ENCODE peak calls at places on chromosome 1, in five cellular contexts. E is A549, F is K562, A is HL-60, V is Panc1. D is an unnamed sample.

GRCh38 chr1:115929846-115930245 is 46.5 kb upstream of the SLC22A15 start:
- DNase-seq in E (no peak), F (no peak), A (no peak), V (no peak), D (no peak)

GRCh38 chr1:232853994-232854532 is 48.8 kb downstream of the MAP10 start:
- DNase-seq in E (no peak), F (no peak), A (no peak), V (no peak), D (no peak)

GRCh38 chr1:201019321-201019977 is 4.1 kb downstream of the KIF21B start:
- DNase-seq in E (peak), F (peak), A (peak), V (no peak), D (no peak)

GRCh38 chr1:156589546-156589945 is 2.0 kb upstream of the NAXE start:
- DNase-seq in E (no peak), F (no peak), A (no peak), V (no peak), D (no peak)

GRCh38 chr1:96306809-96307208 is 414.8 kb upstream of the PTBP2 start:
- DNase-seq in E (no peak), F (no peak), A (no peak), V (no peak), D (no peak)

GRCh38 chr1:90486134-90486824 is 230.8 kb downstream of the BARHL2 start:
- DNase-seq in E (no peak), F (no peak), A (no peak), V (no peak), D (no peak)

GRCh38 chr1:35569956-35570355 is 3.2 kb upstream of the TFAP2E start:
- DNase-seq in E (no peak), F (no peak), A (no peak), V (no peak), D (no peak)

GRCh38 chr1:90391116-90391515 is 326.0 kb downstream of the BARHL2 start:
- DNase-seq in E (no peak), F (no peak), A (no peak), V (no peak), D (no peak)

GRCh38 chr1:26787706-26788514 is at the start of gene PIGV:
- DNase-seq in E (peak), F (peak), A (peak), V (no peak), D (peak)

GRCh38 chr1:19260211-19261138 is 8.9 kb downstream of the MRTO4 start:
- DNase-seq in E (peak), F (no peak), A (no peak), V (no peak), D (no peak)

GRCh38 chr1:33256701-33257387 is 552 bp downstream of the ZNF362 start:
- DNase-seq in E (peak), F (peak), A (peak), V (peak), D (peak)

GRCh38 chr1:168032048-168032447 is 95.2 kb upstream of the MPC2 start:
- DNase-seq in E (no peak), F (no peak), A (no peak), V (no peak), D (no peak)

GRCh38 chr1:176205322-176205914 is 1.7 kb downstream of the COP1 start:
- DNase-seq in E (no peak), F (no peak), A (no peak), V (no peak), D (no peak)

GRCh38 chr1:116497660-116498059 is 73.2 kb downstream of the CD58 start:
- DNase-seq in E (no peak), F (no peak), A (no peak), V (no peak), D (no peak)

GRCh38 chr1:71634159-71634558 is 553.3 kb upstream of the ZRANB2 start:
- DNase-seq in E (no peak), F (no peak), A (no peak), V (no peak), D (no peak)

GRCh38 chr1:26471498-26472329 is 526 bp upstream of the HMGN2 start:
- DNase-seq in E (peak), F (peak), A (peak), V (peak), D (peak)

GRCh38 chr1:175514309-175515001 is 228.9 kb downstream of the TNR start:
- DNase-seq in E (no peak), F (no peak), A (no peak), V (no peak), D (no peak)

GRCh38 chr1:70361727-70362413 is 7.3 kb upstream of the ANKRD13C start:
- DNase-seq in E (peak), F (no peak), A (no peak), V (no peak), D (peak)

GRCh38 chr1:33342041-33342723 is 21.3 kb upstream of the A3GALT2 start:
- DNase-seq in E (peak), F (no peak), A (no peak), V (peak), D (peak)

GRCh38 chr1:30852026-30852425 is 56.5 kb downstream of the SDC3 start:
- DNase-seq in E (peak), F (no peak), A (no peak), V (no peak), D (no peak)

GRCh38 chr1:68331117-68331865 is 99.0 kb upstream of the WLS start:
- DNase-seq in E (no peak), F (no peak), A (no peak), V (no peak), D (no peak)

GRCh38 chr1:200363200-200363933 is 46.5 kb downstream of the ZNF281 start:
- DNase-seq in E (no peak), F (no peak), A (peak), V (no peak), D (no peak)

GRCh38 chr1:24275510-24275909 is 43.6 kb upstream of the GRHL3 start:
- DNase-seq in E (no peak), F (no peak), A (no peak), V (no peak), D (no peak)

GRCh38 chr1:3676581-3677410 is 24.5 kb downstream of the TP73 start:
- DNase-seq in E (no peak), F (no peak), A (peak), V (no peak), D (no peak)

GRCh38 chr1:21574464-21575151 is 65.4 kb downstream of the ALPL start:
- DNase-seq in E (no peak), F (peak), A (no peak), V (no peak), D (peak)

GRCh38 chr1:174158767-174159252 is 510 bp upstream of the RABGAP1L start:
- DNase-seq in E (no peak), F (no peak), A (no peak), V (no peak), D (no peak)

GRCh38 chr1:202207292-202207691 is 13.7 kb downstream of the LGR6 start:
- DNase-seq in E (peak), F (no peak), A (no peak), V (no peak), D (peak)

GRCh38 chr1:11307837-11308236 is 34.8 kb downstream of the UBIAD1 start:
- DNase-seq in E (no peak), F (no peak), A (no peak), V (no peak), D (no peak)

GRCh38 chr1:10339815-10340214 is 59.0 kb upstream of the PGD start:
- DNase-seq in E (peak), F (peak), A (no peak), V (no peak), D (peak)

GRCh38 chr1:208203127-208203847 is 40.9 kb downstream of the PLXNA2 start:
- DNase-seq in E (peak), F (no peak), A (no peak), V (no peak), D (no peak)

GRCh38 chr1:182599339-182599738 is 4.8 kb downstream of the RGS16 start:
- DNase-seq in E (no peak), F (peak), A (no peak), V (no peak), D (peak)

GRCh38 chr1:173507847-173508209 is 30.7 kb downstream of the PRDX6 start:
- DNase-seq in E (no peak), F (no peak), A (no peak), V (peak), D (peak)

GRCh38 chr1:211553549-211553948 is 25.4 kb downstream of the SLC30A1 start:
- DNase-seq in E (no peak), F (no peak), A (no peak), V (no peak), D (no peak)

GRCh38 chr1:211547710-211548109 is 31.3 kb downstream of the SLC30A1 start:
- DNase-seq in E (no peak), F (no peak), A (no peak), V (no peak), D (no peak)

GRCh38 chr1:211548321-211549091 is 30.5 kb downstream of the SLC30A1 start:
- DNase-seq in E (no peak), F (peak), A (no peak), V (no peak), D (peak)

GRCh38 chr1:211549092-211549749 is 29.7 kb downstream of the SLC30A1 start:
- DNase-seq in E (no peak), F (no peak), A (no peak), V (no peak), D (no peak)

DNA sequence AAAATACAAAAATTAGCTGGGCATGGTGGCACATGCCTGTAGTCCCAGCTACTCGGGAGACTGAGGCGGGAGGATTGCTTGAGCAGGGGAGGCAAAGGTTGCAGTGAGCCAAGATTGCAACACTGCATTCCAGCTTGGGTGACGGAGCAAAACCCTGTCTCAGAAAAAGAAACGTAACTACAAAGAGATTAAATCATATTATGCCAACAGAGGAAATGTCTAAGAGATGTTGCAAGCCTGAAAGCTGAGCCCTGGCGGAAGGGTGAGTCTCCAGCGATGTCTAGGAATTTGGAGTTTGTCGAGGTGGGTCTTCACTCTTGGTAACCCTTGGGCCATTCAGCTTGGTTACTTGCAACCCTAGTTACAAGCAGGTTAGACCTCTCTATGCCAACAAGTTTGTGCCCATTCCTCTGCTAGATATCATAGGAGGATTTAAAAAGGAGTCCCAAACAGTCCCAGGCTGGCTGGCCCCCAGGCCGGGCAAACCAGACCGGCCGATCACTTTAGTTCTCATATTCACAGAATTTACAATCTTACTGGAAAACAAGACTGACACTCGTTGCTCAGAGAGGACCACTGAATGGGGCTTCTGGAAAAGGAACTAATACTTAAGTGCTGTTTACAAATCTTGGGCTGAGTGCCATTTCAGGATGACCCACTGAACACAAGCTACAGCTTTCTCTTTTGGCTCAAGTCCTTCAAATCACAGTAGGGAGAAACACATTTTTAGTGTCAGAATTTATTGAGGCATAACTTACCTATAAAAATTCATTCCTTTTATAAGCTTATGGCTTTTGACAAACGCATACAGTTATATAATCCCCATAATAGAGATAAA is 27.1 kb downstream of the SLC30A1 start:
- DNase-seq in E (peak), F (no peak), A (no peak), V (no peak), D (no peak)
- TF ChIP-seq REST in E (no peak), F (no peak), A (no peak), V (no peak), D (no peak)

GRCh38 chr1:43441894-43442632 is 11.7 kb downstream of the HYI start:
- DNase-seq in E (no peak), F (no peak), A (no peak), V (no peak), D (no peak)
- TF ChIP-seq REST in E (no peak), F (no peak), A (no peak), V (no peak), D (no peak)

GRCh38 chr1:155064109-155064812 is 721 bp downstream of the EFNA4 start:
- DNase-seq in E (peak), F (peak), A (no peak), V (no peak), D (peak)
- TF ChIP-seq REST in E (no peak), F (no peak), A (no peak), V (no peak), D (no peak)

DNA sequence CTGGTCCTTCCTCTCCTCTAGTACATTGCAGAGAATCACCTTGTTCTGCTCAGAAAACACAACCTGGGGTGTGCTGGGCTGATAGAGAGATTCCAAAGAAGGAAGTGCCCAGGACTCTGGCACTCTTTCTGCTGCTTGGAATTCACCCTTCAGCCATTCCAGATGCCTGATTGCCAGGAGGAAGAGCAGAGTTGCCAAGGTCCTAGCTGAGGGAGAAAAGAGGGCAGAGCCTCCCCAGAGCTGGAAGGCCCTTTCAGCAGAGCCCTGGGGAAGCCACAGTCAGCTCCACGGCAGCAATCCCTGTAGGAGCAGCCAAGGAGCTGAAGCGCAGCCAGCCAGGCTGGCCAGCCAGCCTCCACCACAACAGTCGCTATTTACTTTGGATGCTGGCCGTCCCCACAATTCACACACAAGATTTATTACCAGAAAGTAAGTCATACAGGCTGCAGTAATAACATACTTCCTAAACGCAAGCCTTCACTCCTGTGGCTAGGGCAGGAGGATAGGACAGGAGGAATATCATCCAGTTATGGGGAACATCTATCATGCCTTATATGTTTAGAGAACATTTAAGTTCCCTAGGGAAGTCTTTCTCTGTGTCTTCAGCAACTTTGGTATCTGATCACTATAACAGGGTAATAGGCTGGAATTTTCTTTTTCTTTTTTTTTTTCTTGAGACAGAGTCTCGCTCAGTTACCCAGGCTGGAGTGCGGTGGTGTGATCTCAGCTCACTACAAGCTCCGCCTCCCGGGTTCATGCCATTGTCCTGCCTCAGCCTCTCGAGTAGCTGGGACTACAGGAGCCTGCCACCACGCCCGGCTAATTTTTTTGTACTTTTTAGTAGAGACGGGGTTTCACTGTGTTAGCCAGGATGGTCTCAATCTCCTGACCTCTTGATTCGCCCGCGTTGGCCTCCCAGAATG is 36.6 kb upstream of the SLC44A3 start:
- DNase-seq in E (no peak), F (no peak), A (no peak), V (no peak), D (no peak)
- TF ChIP-seq REST in E (no peak), F (no peak), A (no peak), V (no peak), D (no peak)

GRCh38 chr1:4708853-4709507 is 54.6 kb downstream of the AJAP1 start:
- DNase-seq in E (no peak), F (no peak), A (no peak), V (no peak), D (no peak)
- TF ChIP-seq REST in E (no peak), F (no peak), A (no peak), V (no peak), D (no peak)

DNA sequence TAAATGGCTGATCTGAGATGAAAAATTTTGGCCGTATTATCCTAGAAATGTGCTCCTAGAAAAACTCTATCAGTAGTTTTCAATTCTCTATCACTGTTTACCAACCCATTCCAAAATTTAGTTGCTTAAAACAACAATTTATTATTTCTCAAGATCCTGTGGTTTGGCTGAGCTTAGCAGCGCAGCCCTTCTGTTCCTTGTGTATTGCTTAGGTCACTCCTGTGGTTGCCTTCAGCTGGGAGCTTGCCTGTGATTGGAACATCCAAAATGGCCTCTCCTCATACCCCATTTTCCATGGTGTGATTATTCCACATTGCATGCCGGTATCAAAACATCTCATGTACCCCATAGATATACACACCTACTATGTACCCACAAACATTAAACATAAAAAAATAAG is 22.8 kb upstream of the STUM start:
- DNase-seq in E (no peak), F (no peak), A (no peak), V (no peak), D (no peak)
- TF ChIP-seq REST in E (no peak), F (no peak), A (no peak), V (no peak), D (no peak)